ENCODE peak calls at places on chromosome 7, in ten cellular contexts. One of them, this sample, is unnamed. For H3K9me3, the result is how much of the 10 kb centered on the place peaks cover.

GRCh38 chr7:52973126-52973525 is 62.3 kb upstream of the POM121L12 start:
- DNase-seq in K562: no peak
- DNase-seq in prostate gland: no peak
- DNase-seq in endothelial cell of umbilical vein: no peak
- DNase-seq in H1: no peak
- DNase-seq in IMR-90: no peak
- DNase-seq in body of pancreas: no peak
- DNase-seq in heart left ventricle: no peak
- DNase-seq in testis: no peak
- DNase-seq in uterus: no peak
- DNase-seq in this sample: no peak

GRCh38 chr7:151063212-151063561 is 3.8 kb downstream of the SLC4A2 start:
- DNase-seq in endothelial cell of umbilical vein: no peak
- DNase-seq in heart left ventricle: no peak
- DNase-seq in uterus: peak
- DNase-seq in H1: no peak
- DNase-seq in prostate gland: no peak
- DNase-seq in K562: peak
- DNase-seq in testis: peak
- DNase-seq in IMR-90: peak
- DNase-seq in body of pancreas: peak
- DNase-seq in this sample: no peak

GRCh38 chr7:54874804-54875203 is 115.8 kb upstream of the SEC61G start:
- DNase-seq in uterus: no peak
- DNase-seq in testis: no peak
- DNase-seq in H1: no peak
- DNase-seq in body of pancreas: no peak
- DNase-seq in heart left ventricle: no peak
- DNase-seq in K562: no peak
- DNase-seq in prostate gland: no peak
- DNase-seq in IMR-90: peak
- DNase-seq in endothelial cell of umbilical vein: no peak
- DNase-seq in this sample: no peak

GRCh38 chr7:67653856-67654442 is 657.3 kb downstream of the TYW1 start:
- DNase-seq in K562: no peak
- DNase-seq in endothelial cell of umbilical vein: no peak
- DNase-seq in prostate gland: no peak
- DNase-seq in body of pancreas: no peak
- DNase-seq in uterus: no peak
- DNase-seq in IMR-90: no peak
- DNase-seq in heart left ventricle: no peak
- DNase-seq in H1: no peak
- DNase-seq in testis: no peak
- DNase-seq in this sample: no peak

GRCh38 chr7:51802698-51803097 is 486.1 kb upstream of the COBL start:
- DNase-seq in body of pancreas: no peak
- DNase-seq in prostate gland: no peak
- DNase-seq in K562: no peak
- DNase-seq in H1: no peak
- DNase-seq in testis: no peak
- DNase-seq in IMR-90: no peak
- DNase-seq in uterus: no peak
- DNase-seq in endothelial cell of umbilical vein: no peak
- DNase-seq in heart left ventricle: no peak
- DNase-seq in this sample: no peak

GRCh38 chr7:74183653-74184450 is 9.7 kb downstream of the EIF4H start:
- DNase-seq in H1: no peak
- DNase-seq in IMR-90: no peak
- DNase-seq in K562: peak
- DNase-seq in body of pancreas: no peak
- DNase-seq in prostate gland: no peak
- DNase-seq in uterus: no peak
- DNase-seq in endothelial cell of umbilical vein: peak
- DNase-seq in heart left ventricle: no peak
- DNase-seq in testis: no peak
- DNase-seq in this sample: no peak

GRCh38 chr7:39911167-39911566 is 38.9 kb upstream of the CDK13 start:
- DNase-seq in testis: no peak
- DNase-seq in prostate gland: no peak
- DNase-seq in K562: no peak
- DNase-seq in body of pancreas: no peak
- DNase-seq in IMR-90: peak
- DNase-seq in heart left ventricle: no peak
- DNase-seq in uterus: no peak
- DNase-seq in H1: no peak
- DNase-seq in endothelial cell of umbilical vein: no peak
- DNase-seq in this sample: no peak

GRCh38 chr7:47690902-47691558 is 109.1 kb upstream of the TNS3 start:
- DNase-seq in IMR-90: peak
- DNase-seq in heart left ventricle: no peak
- DNase-seq in testis: peak
- DNase-seq in K562: no peak
- DNase-seq in prostate gland: no peak
- DNase-seq in endothelial cell of umbilical vein: peak
- DNase-seq in H1: no peak
- DNase-seq in uterus: no peak
- DNase-seq in body of pancreas: no peak
- DNase-seq in this sample: no peak

GRCh38 chr7:152403726-152404125 is 32.1 kb downstream of the KMT2C start:
- DNase-seq in heart left ventricle: no peak
- DNase-seq in IMR-90: no peak
- DNase-seq in H1: no peak
- DNase-seq in testis: no peak
- DNase-seq in endothelial cell of umbilical vein: peak
- DNase-seq in body of pancreas: no peak
- DNase-seq in K562: no peak
- DNase-seq in prostate gland: no peak
- DNase-seq in uterus: no peak
- DNase-seq in this sample: no peak

GRCh38 chr7:152402384-152403250 is 33.2 kb downstream of the KMT2C start:
- DNase-seq in heart left ventricle: no peak
- DNase-seq in K562: no peak
- DNase-seq in uterus: no peak
- DNase-seq in testis: no peak
- DNase-seq in prostate gland: no peak
- DNase-seq in body of pancreas: no peak
- DNase-seq in H1: no peak
- DNase-seq in endothelial cell of umbilical vein: peak
- DNase-seq in IMR-90: peak
- DNase-seq in this sample: no peak

GRCh38 chr7:152411389-152411788 is 24.4 kb downstream of the KMT2C start:
- DNase-seq in body of pancreas: no peak
- DNase-seq in prostate gland: no peak
- DNase-seq in uterus: no peak
- DNase-seq in heart left ventricle: no peak
- DNase-seq in H1: no peak
- DNase-seq in IMR-90: no peak
- DNase-seq in K562: no peak
- DNase-seq in endothelial cell of umbilical vein: no peak
- DNase-seq in testis: peak
- DNase-seq in this sample: no peak

DNA sequence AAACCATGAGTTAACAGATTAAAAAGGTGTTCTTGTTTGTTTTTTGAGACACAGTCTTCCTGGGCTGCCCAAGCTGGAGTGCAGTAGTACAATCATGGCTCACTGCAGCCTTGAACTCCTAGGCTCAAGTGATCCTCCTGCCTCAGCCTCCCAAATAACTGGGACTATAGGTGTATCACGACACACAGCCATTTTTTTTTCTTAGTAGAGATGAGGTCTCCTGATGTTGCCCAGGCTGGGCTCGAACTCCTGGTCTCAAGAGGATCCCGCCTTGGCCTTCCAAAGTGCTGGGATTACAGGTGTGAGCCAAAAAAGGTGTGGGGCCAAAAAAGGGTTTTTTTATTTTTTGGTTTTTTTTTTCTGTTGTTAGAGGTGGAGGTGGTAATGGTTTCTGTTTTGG is 29.3 kb downstream of the KMT2C start:
- DNase-seq in heart left ventricle: no peak
- DNase-seq in body of pancreas: no peak
- DNase-seq in prostate gland: no peak
- DNase-seq in testis: no peak
- DNase-seq in K562: no peak
- DNase-seq in IMR-90: no peak
- DNase-seq in uterus: no peak
- DNase-seq in H1: no peak
- DNase-seq in endothelial cell of umbilical vein: no peak
- DNase-seq in this sample: no peak
- H3K9me3 ChIP-seq in heart left ventricle: under half
- H3K9me3 ChIP-seq in body of pancreas: under half
- H3K9me3 ChIP-seq in prostate gland: under half
- H3K9me3 ChIP-seq in testis: under half
- H3K9me3 ChIP-seq in K562: under half
- H3K9me3 ChIP-seq in IMR-90: under half
- H3K9me3 ChIP-seq in uterus: under half
- H3K9me3 ChIP-seq in H1: under half
- H3K9me3 ChIP-seq in endothelial cell of umbilical vein: under half
- H3K9me3 ChIP-seq in this sample: under half

GRCh38 chr7:81851413-81851812 is 81.6 kb upstream of the HGF start:
- DNase-seq in body of pancreas: no peak
- DNase-seq in IMR-90: no peak
- DNase-seq in prostate gland: no peak
- DNase-seq in heart left ventricle: no peak
- DNase-seq in K562: no peak
- DNase-seq in testis: no peak
- DNase-seq in H1: no peak
- DNase-seq in endothelial cell of umbilical vein: no peak
- DNase-seq in uterus: no peak
- DNase-seq in this sample: no peak

GRCh38 chr7:81842361-81842760 is 72.5 kb upstream of the HGF start:
- DNase-seq in prostate gland: no peak
- DNase-seq in testis: no peak
- DNase-seq in heart left ventricle: no peak
- DNase-seq in endothelial cell of umbilical vein: no peak
- DNase-seq in H1: no peak
- DNase-seq in body of pancreas: no peak
- DNase-seq in uterus: no peak
- DNase-seq in IMR-90: no peak
- DNase-seq in K562: no peak
- DNase-seq in this sample: no peak

GRCh38 chr7:81845628-81846259 is 75.9 kb upstream of the HGF start:
- DNase-seq in prostate gland: no peak
- DNase-seq in H1: no peak
- DNase-seq in endothelial cell of umbilical vein: peak
- DNase-seq in uterus: no peak
- DNase-seq in IMR-90: peak
- DNase-seq in K562: no peak
- DNase-seq in body of pancreas: no peak
- DNase-seq in heart left ventricle: no peak
- DNase-seq in testis: no peak
- DNase-seq in this sample: no peak

DNA sequence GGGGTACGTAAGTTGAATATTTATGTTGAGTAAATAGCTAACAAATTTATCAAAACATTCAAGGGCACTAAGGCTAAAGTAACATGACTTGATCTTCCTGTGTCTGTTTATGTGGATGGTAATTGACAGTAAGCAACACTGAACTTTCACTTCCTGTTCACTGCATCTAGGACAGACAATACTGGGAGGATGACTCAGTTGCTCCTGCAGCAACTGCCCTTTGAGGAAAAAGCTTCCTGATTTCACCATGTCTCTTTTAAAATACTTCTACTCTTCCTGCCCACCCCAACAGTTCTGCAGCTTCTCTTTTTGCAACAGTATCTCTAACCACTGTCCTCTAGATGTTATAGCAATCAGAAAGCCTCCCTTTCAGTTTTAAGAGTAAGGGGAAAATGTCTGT is 76.6 kb upstream of the HGF start:
- DNase-seq in uterus: no peak
- DNase-seq in endothelial cell of umbilical vein: peak
- DNase-seq in testis: no peak
- DNase-seq in IMR-90: peak
- DNase-seq in K562: no peak
- DNase-seq in prostate gland: no peak
- DNase-seq in body of pancreas: no peak
- DNase-seq in H1: no peak
- DNase-seq in heart left ventricle: no peak
- DNase-seq in this sample: no peak
- TF ChIP-seq POLR2A in uterus: no peak
- TF ChIP-seq POLR2A in endothelial cell of umbilical vein: no peak
- TF ChIP-seq POLR2A in testis: no peak
- TF ChIP-seq POLR2A in IMR-90: no peak
- TF ChIP-seq POLR2A in K562: no peak
- TF ChIP-seq POLR2A in prostate gland: no peak
- TF ChIP-seq POLR2A in body of pancreas: no peak
- TF ChIP-seq POLR2A in H1: no peak
- TF ChIP-seq POLR2A in heart left ventricle: no peak
- TF ChIP-seq POLR2A in this sample: no peak

GRCh38 chr7:65379318-65379717 is 5.7 kb downstream of the ZNF92 start:
- DNase-seq in IMR-90: peak
- DNase-seq in prostate gland: no peak
- DNase-seq in uterus: no peak
- DNase-seq in body of pancreas: no peak
- DNase-seq in testis: no peak
- DNase-seq in endothelial cell of umbilical vein: no peak
- DNase-seq in K562: no peak
- DNase-seq in heart left ventricle: no peak
- DNase-seq in H1: no peak
- DNase-seq in this sample: no peak

GRCh38 chr7:65369843-65370242 is 3.8 kb upstream of the ZNF92 start:
- DNase-seq in H1: no peak
- DNase-seq in heart left ventricle: no peak
- DNase-seq in endothelial cell of umbilical vein: no peak
- DNase-seq in body of pancreas: no peak
- DNase-seq in uterus: no peak
- DNase-seq in K562: no peak
- DNase-seq in prostate gland: no peak
- DNase-seq in testis: no peak
- DNase-seq in IMR-90: no peak
- DNase-seq in this sample: no peak

GRCh38 chr7:65371468-65371867 is 2.2 kb upstream of the ZNF92 start:
- DNase-seq in heart left ventricle: no peak
- DNase-seq in endothelial cell of umbilical vein: no peak
- DNase-seq in IMR-90: no peak
- DNase-seq in uterus: no peak
- DNase-seq in prostate gland: peak
- DNase-seq in body of pancreas: peak
- DNase-seq in K562: no peak
- DNase-seq in H1: no peak
- DNase-seq in testis: no peak
- DNase-seq in this sample: peak

DNA sequence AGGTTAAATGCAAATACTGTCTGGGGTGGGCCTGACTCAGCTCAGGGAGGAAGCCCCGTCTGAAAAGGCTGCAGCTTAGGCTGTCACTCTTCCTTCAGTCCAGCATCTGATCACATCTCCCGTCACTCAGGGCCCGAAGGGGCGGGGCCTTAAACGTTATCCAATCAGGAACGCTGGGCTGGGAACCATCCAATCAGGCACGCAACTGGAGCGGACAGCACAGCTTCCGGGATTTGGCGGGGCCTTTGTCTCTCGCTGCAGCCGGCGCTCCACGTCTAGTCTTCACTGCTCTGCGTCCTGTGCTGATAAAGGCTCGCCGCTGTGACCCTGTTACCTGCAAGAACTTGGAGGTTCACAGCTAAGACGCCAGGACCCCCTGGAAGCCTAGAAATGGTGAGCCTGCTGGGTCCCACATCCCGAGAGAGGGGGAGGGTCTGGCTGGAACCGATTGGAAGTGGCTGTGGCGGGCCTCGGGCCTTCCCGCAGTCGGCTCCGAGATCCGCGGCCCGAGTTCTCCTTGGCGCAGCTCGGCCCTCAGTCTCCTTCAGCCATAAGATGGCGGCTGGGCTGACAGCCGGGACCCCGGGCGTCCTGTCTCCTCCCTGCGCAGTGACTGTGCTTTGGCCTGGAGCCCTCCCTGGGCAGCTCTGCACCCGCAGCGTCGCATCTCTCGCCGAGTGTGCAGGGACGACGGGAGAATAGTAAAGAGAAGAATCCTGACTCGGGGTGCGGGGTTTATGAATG is at the start of gene ZNF92:
- DNase-seq in testis: peak
- DNase-seq in IMR-90: peak
- DNase-seq in K562: peak
- DNase-seq in H1: peak
- DNase-seq in prostate gland: peak
- DNase-seq in heart left ventricle: peak
- DNase-seq in body of pancreas: peak
- DNase-seq in uterus: peak
- DNase-seq in endothelial cell of umbilical vein: peak
- DNase-seq in this sample: peak
- TF ChIP-seq CTCF in testis: no peak
- TF ChIP-seq CTCF in IMR-90: no peak
- TF ChIP-seq CTCF in K562: no peak
- TF ChIP-seq CTCF in H1: no peak
- TF ChIP-seq CTCF in prostate gland: no peak
- TF ChIP-seq CTCF in heart left ventricle: no peak
- TF ChIP-seq CTCF in body of pancreas: no peak
- TF ChIP-seq CTCF in uterus: no peak
- TF ChIP-seq CTCF in endothelial cell of umbilical vein: no peak
- TF ChIP-seq CTCF in this sample: no peak

GRCh38 chr7:157750291-157750690 is 413.5 kb downstream of the DNAJB6 start:
- DNase-seq in endothelial cell of umbilical vein: no peak
- DNase-seq in heart left ventricle: no peak
- DNase-seq in prostate gland: no peak
- DNase-seq in H1: no peak
- DNase-seq in testis: no peak
- DNase-seq in uterus: no peak
- DNase-seq in K562: no peak
- DNase-seq in IMR-90: no peak
- DNase-seq in body of pancreas: no peak
- DNase-seq in this sample: peak

GRCh38 chr7:157740251-157740650 is 403.4 kb downstream of the DNAJB6 start:
- DNase-seq in endothelial cell of umbilical vein: no peak
- DNase-seq in prostate gland: no peak
- DNase-seq in body of pancreas: no peak
- DNase-seq in K562: no peak
- DNase-seq in uterus: no peak
- DNase-seq in heart left ventricle: no peak
- DNase-seq in IMR-90: no peak
- DNase-seq in H1: no peak
- DNase-seq in testis: no peak
- DNase-seq in this sample: no peak

GRCh38 chr7:157745721-157746709 is 409.2 kb downstream of the DNAJB6 start:
- DNase-seq in uterus: no peak
- DNase-seq in IMR-90: no peak
- DNase-seq in heart left ventricle: no peak
- DNase-seq in prostate gland: no peak
- DNase-seq in K562: no peak
- DNase-seq in H1: no peak
- DNase-seq in testis: no peak
- DNase-seq in endothelial cell of umbilical vein: no peak
- DNase-seq in body of pancreas: no peak
- DNase-seq in this sample: no peak

GRCh38 chr7:157743781-157744525 is 407.1 kb downstream of the DNAJB6 start:
- DNase-seq in endothelial cell of umbilical vein: no peak
- DNase-seq in heart left ventricle: no peak
- DNase-seq in testis: no peak
- DNase-seq in uterus: no peak
- DNase-seq in K562: no peak
- DNase-seq in body of pancreas: no peak
- DNase-seq in H1: no peak
- DNase-seq in IMR-90: no peak
- DNase-seq in prostate gland: no peak
- DNase-seq in this sample: no peak

GRCh38 chr7:157744786-157745601 is 408.2 kb downstream of the DNAJB6 start:
- DNase-seq in uterus: no peak
- DNase-seq in body of pancreas: no peak
- DNase-seq in testis: no peak
- DNase-seq in IMR-90: no peak
- DNase-seq in prostate gland: no peak
- DNase-seq in H1: no peak
- DNase-seq in heart left ventricle: no peak
- DNase-seq in K562: no peak
- DNase-seq in endothelial cell of umbilical vein: no peak
- DNase-seq in this sample: no peak
- H3K9me3 ChIP-seq in uterus: under half
- H3K9me3 ChIP-seq in body of pancreas: under half
- H3K9me3 ChIP-seq in testis: under half
- H3K9me3 ChIP-seq in IMR-90: half or more
- H3K9me3 ChIP-seq in prostate gland: under half
- H3K9me3 ChIP-seq in H1: under half
- H3K9me3 ChIP-seq in heart left ventricle: under half
- H3K9me3 ChIP-seq in K562: under half
- H3K9me3 ChIP-seq in endothelial cell of umbilical vein: under half
- H3K9me3 ChIP-seq in this sample: under half

This sample was measured in thyroid gland.